ENCODE peak calls at places on chromosomes 13 and 19, in four cellular contexts. G is OCI-LY7, K is heart right ventricle, F is tibial artery. U is an unnamed sample.

GRCh38 chr13:19179916-19180315 is 1.7 kb downstream of the TUBA3C start:
- DNase-seq in G (no peak), K (no peak), F (no peak), U (no peak)

GRCh38 chr13:27182054-27182453 is 10.4 kb upstream of the USP12 start:
- DNase-seq in G (no peak), K (no peak), F (no peak), U (no peak)

GRCh38 chr13:70723732-70724131 is 615.5 kb upstream of the KLHL1 start:
- DNase-seq in G (no peak), K (no peak), F (no peak), U (no peak)

GRCh38 chr13:22091222-22091970 is 420.5 kb downstream of the FGF9 start:
- DNase-seq in G (no peak), K (no peak), F (no peak), U (no peak)

GRCh38 chr13:55359067-55359466 is 1781.7 kb upstream of the PRR20A start:
- DNase-seq in G (no peak), K (no peak), F (no peak), U (no peak)

GRCh38 chr13:110444226-110444653 is 117.3 kb downstream of the RAB20 start:
- DNase-seq in G (no peak), K (no peak), F (no peak), U (no peak)

GRCh38 chr13:23868521-23868920 is 20.7 kb downstream of the MIPEP start:
- DNase-seq in G (no peak), K (no peak), F (no peak), U (no peak)

GRCh38 chr19:16371540-16371986 is 46.9 kb downstream of the KLF2 start:
- DNase-seq in G (peak), K (peak), F (no peak), U (no peak)

GRCh38 chr13:114126789-114127472 is 5.5 kb downstream of the RASA3 start:
- DNase-seq in G (no peak), K (no peak), F (no peak), U (no peak)

GRCh38 chr19:3336680-3337523 is 29.5 kb upstream of the NFIC start:
- DNase-seq in G (no peak), K (peak), F (peak), U (peak)

GRCh38 chr13:85521586-85521985 is 277.6 kb downstream of the SLITRK6 start:
- DNase-seq in G (no peak), K (no peak), F (no peak), U (no peak)

GRCh38 chr13:46354143-46355087 is 32.6 kb downstream of the RUBCNL start:
- DNase-seq in G (no peak), K (no peak), F (no peak), U (no peak)

GRCh38 chr13:92838786-92839185 is 387.8 kb upstream of the GPC6 start:
- DNase-seq in G (no peak), K (no peak), F (no peak), U (no peak)

GRCh38 chr19:56162258-56162657 is 13.6 kb upstream of the GALP start:
- DNase-seq in G (no peak), K (no peak), F (no peak), U (no peak)

GRCh38 chr13:93859666-93860065 is 619.8 kb downstream of the DCT start:
- DNase-seq in G (no peak), K (no peak), F (no peak), U (no peak)

GRCh38 chr13:24234200-24234915 is 73.8 kb downstream of the SPATA13 start:
- DNase-seq in G (no peak), K (no peak), F (no peak), U (no peak)

GRCh38 chr19:45023048-45023447 is 15.8 kb upstream of the CLASRP start:
- DNase-seq in G (no peak), K (no peak), F (no peak), U (no peak)

GRCh38 chr13:91464336-91464735 is 65.9 kb downstream of the GPC5 start:
- DNase-seq in G (no peak), K (no peak), F (no peak), U (no peak)

GRCh38 chr13:84137292-84137691 is 255.0 kb upstream of the SLITRK1 start:
- DNase-seq in G (no peak), K (no peak), F (no peak), U (no peak)

GRCh38 chr13:33676045-33676699 is 141.8 kb upstream of the RFC3 start:
- DNase-seq in G (no peak), K (peak), F (no peak), U (no peak)

DNA sequence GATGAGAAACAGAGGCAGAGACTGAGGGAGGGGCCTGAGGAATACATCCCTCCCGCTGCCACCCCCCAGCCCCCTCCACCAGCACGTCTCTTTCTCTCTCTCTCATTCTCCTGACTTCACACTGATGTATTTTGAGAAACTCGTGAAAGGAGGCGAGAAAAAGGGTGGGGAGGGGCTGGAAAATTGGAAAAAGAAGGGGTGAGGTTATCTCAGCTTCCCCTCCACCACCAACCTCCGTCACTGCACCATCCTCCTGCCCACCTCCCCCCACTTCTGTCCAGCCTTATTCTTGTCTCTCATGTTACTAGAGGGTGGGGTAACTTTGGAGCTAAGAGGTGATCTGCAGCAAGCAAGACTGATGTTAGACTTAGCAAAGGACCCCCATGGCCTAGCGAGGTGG is 1.5 kb downstream of the SLC17A7 start:
- DNase-seq in G (no peak), K (no peak), F (no peak), U (no peak)
- H3K4me3 ChIP-seq in G (no peak), K (no peak), F (no peak), U (no peak)

GRCh38 chr13:81986308-81986707 is 1645.4 kb upstream of the SPRY2 start:
- DNase-seq in G (no peak), K (no peak), F (no peak), U (no peak)

GRCh38 chr13:81987677-81988357 is 1646.9 kb upstream of the SPRY2 start:
- DNase-seq in G (no peak), K (no peak), F (no peak), U (no peak)

GRCh38 chr13:81988542-81988941 is 1647.6 kb upstream of the SPRY2 start:
- DNase-seq in G (no peak), K (no peak), F (no peak), U (no peak)

GRCh38 chr13:81990652-81991051 is 1649.7 kb upstream of the SPRY2 start:
- DNase-seq in G (no peak), K (no peak), F (no peak), U (no peak)

GRCh38 chr13:81987159-81987558 is 1646.2 kb upstream of the SPRY2 start:
- DNase-seq in G (no peak), K (no peak), F (no peak), U (no peak)
- TF ChIP-seq CTCF in G (no peak), K (no peak), F (no peak), U (no peak)

GRCh38 chr19:11159598-11160001 is 4.0 kb upstream of the SPC24 start:
- DNase-seq in G (no peak), K (no peak), F (peak), U (no peak)
- H3K4me3 ChIP-seq in G (no peak), K (no peak), F (no peak), U (no peak)

GRCh38 chr19:32291876-32292275 is 53.5 kb upstream of the ZNF507 start:
- DNase-seq in G (no peak), K (no peak), F (no peak), U (no peak)

GRCh38 chr19:32287086-32287485 is 58.3 kb upstream of the ZNF507 start:
- DNase-seq in G (peak), K (no peak), F (no peak), U (no peak)

GRCh38 chr19:32289566-32290210 is 55.7 kb upstream of the ZNF507 start:
- DNase-seq in G (no peak), K (no peak), F (no peak), U (no peak)

DNA sequence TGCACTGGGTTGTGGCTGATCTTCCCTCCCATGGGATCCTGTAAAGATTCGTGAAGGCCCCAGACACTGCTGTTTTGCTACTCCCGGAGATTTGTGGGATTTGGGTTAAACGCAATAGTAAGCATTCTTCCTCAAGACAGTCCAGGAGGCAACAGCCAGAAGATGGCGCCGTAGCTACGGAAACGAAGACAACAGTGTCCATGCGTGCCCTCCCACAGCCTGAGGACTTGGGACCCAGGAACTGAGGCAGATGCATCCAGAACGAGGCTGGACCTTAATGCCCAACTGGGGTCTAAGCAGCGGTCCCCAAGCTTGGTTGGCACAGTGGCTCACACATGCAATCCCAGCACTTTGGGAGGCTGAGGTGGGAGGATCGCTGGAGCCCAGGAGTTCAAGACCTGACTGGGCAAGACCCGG is 57.6 kb upstream of the ZNF507 start:
- DNase-seq in G (peak), K (peak), F (peak), U (peak)
- TF ChIP-seq CTCF in G (peak), K (no peak), F (peak), U (no peak)

DNA sequence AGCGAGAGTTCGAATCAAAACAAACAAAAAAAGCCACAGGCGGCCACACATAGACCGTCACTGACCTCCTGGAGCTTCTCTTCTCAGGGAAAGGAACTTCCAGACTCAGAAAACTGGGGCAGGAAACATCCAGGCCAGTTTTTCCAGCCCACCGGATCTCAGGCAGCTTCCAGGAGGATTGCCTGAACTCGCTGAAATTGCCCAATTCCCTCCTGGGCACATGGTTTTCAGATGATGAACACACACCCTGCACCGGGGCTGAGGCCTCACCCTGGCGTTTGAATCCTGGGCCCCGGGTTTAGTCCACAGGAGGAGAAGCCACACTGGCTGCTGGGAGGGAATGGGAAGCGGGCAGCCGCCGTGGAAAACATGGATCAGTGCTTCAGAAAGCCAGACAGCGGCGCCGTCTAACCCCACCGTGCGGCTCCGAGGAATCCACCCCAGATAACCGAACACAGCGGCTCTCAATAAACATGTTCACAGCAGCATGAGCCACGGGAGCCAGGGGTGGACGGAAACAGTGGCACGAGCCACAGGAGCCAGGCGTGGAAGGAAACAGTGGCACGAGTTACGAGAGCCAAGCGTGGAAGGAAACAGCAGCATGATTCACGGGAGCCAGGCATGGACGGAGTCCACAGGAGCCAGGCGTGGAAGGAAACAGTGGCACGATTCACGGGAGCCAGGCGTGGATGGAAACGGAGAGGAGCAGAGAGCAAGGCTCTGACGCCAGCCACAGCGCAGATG is 18.2 kb upstream of the PTBP1 start:
- DNase-seq in G (no peak), K (no peak), F (peak), U (peak)
- H3K4me3 ChIP-seq in G (no peak), K (no peak), F (no peak), U (no peak)

U was measured in prostate gland.